ENCODE peak calls at places on chromosomes 3 and 15, in seven cellular contexts. K, A, R, S, D, I and U are unnamed samples. For H3K27me3, the result is how much of the 10 kb centered on the place peaks cover.

GRCh38 chr3:33717616-33717865 is 513 bp downstream of the CLASP2 start:
- DNase-seq in D (peak), S (peak), R (peak), A (no peak), K (peak), I (peak), U (peak)

GRCh38 chr3:40120816-40121215 is 188.7 kb upstream of the EIF1B start:
- DNase-seq in S (no peak), A (no peak), R (peak), D (peak), I (no peak), K (no peak), U (no peak)

GRCh38 chr15:74367296-74367854 is at the start of gene CYP11A1:
- DNase-seq in K (no peak), S (no peak), D (no peak), R (no peak), I (no peak), A (no peak), U (no peak)

GRCh38 chr3:100875239-100875638 is 118.0 kb downstream of the ABI3BP start:
- DNase-seq in D (peak), S (peak), I (peak), A (no peak), R (peak), K (no peak), U (peak)

GRCh38 chr3:35929158-35929557 is 289.8 kb downstream of the ARPP21 start:
- DNase-seq in K (no peak), I (no peak), S (no peak), D (peak), R (peak), A (no peak), U (no peak)

GRCh38 chr15:73273181-73274002 is 95.4 kb downstream of the HCN4 start:
- DNase-seq in S (peak), R (peak), A (no peak), D (peak), K (peak), I (no peak), U (peak)

GRCh38 chr3:14266361-14266760 is 87.7 kb downstream of the LSM3 start:
- DNase-seq in K (no peak), D (peak), A (no peak), S (peak), I (peak), R (peak), U (no peak)

GRCh38 chr3:193145248-193145647 is 95.8 kb upstream of the PLAAT1 start:
- DNase-seq in A (no peak), D (no peak), R (no peak), K (no peak), I (no peak), S (no peak), U (no peak)

GRCh38 chr3:148528024-148528423 is 169.7 kb upstream of the AGTR1 start:
- DNase-seq in I (no peak), A (no peak), S (no peak), D (no peak), R (peak), K (no peak), U (no peak)

GRCh38 chr3:140768921-140769320 is 91.1 kb downstream of the TRIM42 start:
- DNase-seq in K (no peak), R (no peak), D (no peak), A (no peak), S (no peak), I (no peak), U (no peak)

GRCh38 chr15:70632981-70633380 is 130.4 kb downstream of the UACA start:
- DNase-seq in A (no peak), R (no peak), S (no peak), I (no peak), K (no peak), D (no peak), U (no peak)

GRCh38 chr3:1017879-1018278 is 74.9 kb upstream of the CNTN6 start:
- DNase-seq in A (no peak), D (no peak), R (no peak), K (no peak), S (no peak), I (no peak), U (no peak)

GRCh38 chr3:57079221-57079831 is 18.9 kb downstream of the SPATA12 start:
- DNase-seq in K (no peak), I (peak), D (no peak), S (peak), R (no peak), A (no peak), U (peak)

GRCh38 chr15:38636597-38636996 is 72.0 kb upstream of the RASGRP1 start:
- DNase-seq in K (no peak), I (peak), R (no peak), A (no peak), D (no peak), S (peak), U (no peak)

GRCh38 chr3:173865900-173866498 is 468.5 kb downstream of the NLGN1 start:
- DNase-seq in S (no peak), I (no peak), D (no peak), K (no peak), R (no peak), A (no peak), U (no peak)

GRCh38 chr3:16596352-16597032 is 8.7 kb downstream of the DAZL start:
- DNase-seq in K (no peak), I (no peak), R (no peak), D (no peak), A (no peak), S (no peak), U (no peak)

DNA sequence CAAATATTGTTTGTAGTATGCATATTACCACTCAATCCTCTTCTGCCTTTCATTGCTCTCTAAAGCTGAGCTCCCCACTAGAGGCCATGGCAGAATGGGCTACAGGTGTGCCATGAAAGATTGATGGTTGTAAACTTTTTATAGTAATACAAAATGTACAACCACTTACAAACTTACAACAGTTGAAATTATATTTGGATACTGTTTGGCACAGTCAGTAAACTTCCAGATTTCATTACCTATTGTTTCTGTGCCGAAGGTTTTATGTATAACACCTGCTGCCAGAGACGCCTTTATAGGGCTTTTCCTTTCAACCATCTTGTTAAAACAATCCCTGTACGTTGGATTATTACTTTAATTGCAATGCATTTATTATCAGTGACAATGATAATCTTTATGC is 7.0 kb downstream of the ROPN1 start:
- DNase-seq in I (no peak), R (no peak), K (no peak), D (no peak), A (no peak), S (no peak), U (no peak)
- H3K27me3 ChIP-seq in I (half or more), R (under half), K (under half), D (under half), A (under half), S (under half), U (half or more)

DNA sequence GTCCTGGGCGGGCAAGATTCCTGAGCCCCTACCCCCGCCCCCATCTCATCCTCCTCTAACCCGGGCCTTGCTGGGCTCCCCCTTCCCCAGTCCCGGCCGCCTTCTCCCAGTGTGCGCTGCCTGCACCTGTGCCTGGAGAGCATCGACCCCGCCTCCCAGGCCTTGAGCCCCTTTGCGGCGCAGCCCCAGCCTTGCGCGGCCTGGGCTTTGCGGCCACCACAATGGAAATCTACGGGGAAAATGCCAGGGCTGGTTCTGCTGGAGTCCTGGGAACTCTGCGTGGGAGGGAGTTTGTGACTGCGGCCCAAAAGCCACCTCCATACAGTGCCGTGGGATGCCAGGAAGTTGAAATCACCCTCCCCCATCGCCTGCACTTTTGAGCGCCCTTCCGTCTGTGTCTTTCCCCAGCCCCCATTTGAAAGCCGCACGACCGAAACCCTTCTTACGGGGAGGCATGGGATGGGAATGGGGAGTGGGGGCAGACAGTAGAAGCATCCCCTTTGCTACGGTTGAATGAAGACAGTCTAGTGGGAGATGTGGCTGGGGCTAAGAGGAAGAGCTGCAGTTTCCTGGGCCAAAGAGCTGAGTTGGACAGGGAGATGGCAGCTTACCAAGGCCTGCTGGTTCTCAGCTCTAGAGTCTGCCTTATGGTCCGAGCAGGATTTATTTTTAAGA is 1.0 kb upstream of the SOX2 start:
- DNase-seq in D (no peak), S (no peak), I (no peak), R (peak), A (no peak), K (no peak), U (no peak)
- H3K27me3 ChIP-seq in D (half or more), S (half or more), I (half or more), R (under half), A (under half), K (half or more), U (under half)

GRCh38 chr3:181727122-181728036 is 15.7 kb downstream of the SOX2 start:
- DNase-seq in S (no peak), R (peak), D (no peak), A (no peak), I (no peak), K (no peak), U (peak)
- H3K27me3 ChIP-seq in S (half or more), R (half or more), D (half or more), A (under half), I (half or more), K (half or more), U (half or more)

GRCh38 chr15:80265021-80265420 is 13.0 kb upstream of the CTXND1 start:
- DNase-seq in A (no peak), I (no peak), K (no peak), S (no peak), D (no peak), R (no peak), U (no peak)

GRCh38 chr15:80264031-80264430 is 12.0 kb upstream of the CTXND1 start:
- DNase-seq in D (peak), R (peak), I (no peak), S (no peak), A (no peak), K (no peak), U (no peak)

GRCh38 chr15:80266113-80266512 is 14.1 kb upstream of the CTXND1 start:
- DNase-seq in S (no peak), K (no peak), A (no peak), R (no peak), I (no peak), D (no peak), U (no peak)

GRCh38 chr15:80268101-80268500 is 16.1 kb upstream of the CTXND1 start:
- DNase-seq in R (no peak), D (no peak), S (no peak), A (no peak), I (no peak), K (no peak), U (no peak)

DNA sequence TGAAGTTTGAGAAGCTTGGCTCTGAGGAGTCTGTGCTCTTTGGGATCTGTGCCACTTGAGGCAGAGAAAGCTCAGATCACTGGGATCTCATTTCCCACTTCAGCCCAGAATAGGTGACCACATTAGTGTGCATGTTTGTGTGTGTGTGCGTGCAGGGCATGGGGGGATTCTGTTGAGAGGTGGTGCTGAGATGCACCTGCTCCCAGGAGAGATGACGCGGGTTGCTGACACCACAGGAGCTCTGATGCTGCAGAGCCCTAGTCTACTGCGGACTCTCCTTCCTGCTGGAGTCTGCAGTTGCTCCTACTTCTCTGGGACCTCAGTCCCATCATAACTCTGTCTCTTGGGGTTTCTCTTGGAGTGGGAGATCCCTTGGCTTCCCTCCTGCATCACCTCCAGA is 14.7 kb upstream of the CTXND1 start:
- DNase-seq in I (no peak), A (no peak), R (no peak), S (no peak), D (no peak), K (no peak), U (no peak)
- H3K27me3 ChIP-seq in I (half or more), A (under half), R (under half), S (under half), D (under half), K (under half), U (under half)

GRCh38 chr15:66211670-66212455 is 41.7 kb downstream of the MEGF11 start:
- DNase-seq in D (no peak), A (no peak), R (no peak), S (no peak), K (no peak), I (no peak), U (no peak)

GRCh38 chr15:66210684-66211083 is 42.9 kb downstream of the MEGF11 start:
- DNase-seq in S (no peak), I (no peak), D (no peak), R (no peak), A (no peak), K (no peak), U (no peak)

GRCh38 chr15:66215811-66216210 is 37.7 kb downstream of the MEGF11 start:
- DNase-seq in D (no peak), I (no peak), S (no peak), K (no peak), R (no peak), A (no peak), U (no peak)

GRCh38 chr15:66214236-66214635 is 39.3 kb downstream of the MEGF11 start:
- DNase-seq in R (no peak), S (no peak), K (no peak), A (no peak), I (no peak), D (no peak), U (no peak)

DNA sequence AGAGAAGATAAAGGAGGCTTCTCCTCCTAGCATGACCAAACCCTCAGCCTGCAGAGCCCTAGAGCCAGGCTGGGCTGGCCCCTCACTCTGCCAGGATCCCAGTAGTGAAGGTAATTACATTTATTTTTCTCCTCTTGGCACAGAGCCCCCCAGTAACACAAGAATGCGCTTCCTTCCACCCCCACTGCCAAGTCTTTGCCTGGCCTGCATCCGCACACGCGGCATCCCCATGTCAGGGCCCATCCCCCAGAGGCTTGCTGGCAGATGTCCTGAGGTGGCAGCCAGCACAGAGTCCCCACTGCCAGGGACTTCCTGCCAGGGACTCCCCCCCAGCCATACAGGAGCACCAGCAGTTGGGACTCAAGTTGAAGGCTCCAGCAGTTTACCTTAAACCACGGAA is 41.1 kb downstream of the MEGF11 start:
- DNase-seq in I (no peak), K (no peak), A (no peak), S (no peak), D (no peak), R (no peak), U (no peak)
- H3K27me3 ChIP-seq in I (under half), K (under half), A (under half), S (under half), D (under half), R (under half), U (under half)

DNA sequence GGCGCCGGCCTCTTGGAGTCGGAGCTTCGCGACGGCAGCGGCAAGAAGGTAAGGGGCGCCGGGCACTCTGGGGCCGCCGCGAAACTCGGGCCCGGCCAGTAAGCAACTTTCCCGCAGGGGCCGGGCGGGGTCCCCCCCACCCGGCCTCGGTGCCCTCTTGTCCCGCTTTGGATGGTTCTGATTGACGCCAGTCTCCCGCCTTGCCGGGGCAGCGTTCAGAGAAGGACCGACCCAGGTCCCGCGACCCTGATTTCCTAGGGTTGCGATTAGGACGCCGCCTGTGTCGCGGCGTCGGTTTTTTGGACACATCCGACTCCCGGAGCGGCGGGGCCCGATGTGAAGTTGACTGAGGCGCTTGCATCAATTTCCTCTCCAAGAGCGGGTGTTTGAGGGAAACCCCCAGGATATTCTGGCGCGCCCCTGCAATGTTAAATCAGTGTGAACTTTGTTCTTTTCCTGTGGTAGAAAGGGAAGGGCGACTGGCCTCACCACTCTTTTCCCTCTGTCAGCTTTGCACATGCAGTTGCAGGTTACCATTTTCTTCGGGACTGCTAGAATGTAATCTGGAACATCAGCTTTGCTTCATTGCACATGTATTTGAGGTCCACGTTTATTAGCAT is 755 bp downstream of the PDE8A start:
- DNase-seq in R (no peak), S (peak), K (peak), I (peak), A (no peak), D (no peak), U (peak)
- H3K27me3 ChIP-seq in R (under half), S (under half), K (under half), I (under half), A (under half), D (under half), U (under half)

GRCh38 chr15:88702983-88703382 is 64.2 kb downstream of the ISG20 start:
- DNase-seq in S (no peak), I (no peak), R (no peak), K (no peak), D (no peak), A (no peak), U (no peak)
- H3K27me3 ChIP-seq in S (under half), I (under half), R (under half), K (under half), D (under half), A (under half), U (under half)

GRCh38 chr3:18428036-18428435 is 2.9 kb upstream of the SATB1 start:
- DNase-seq in I (no peak), D (no peak), S (no peak), K (no peak), R (no peak), A (no peak), U (no peak)
- H3K27me3 ChIP-seq in I (under half), D (under half), S (under half), K (under half), R (under half), A (under half), U (under half)